ENCODE peak calls at places on chromosomes 13 and 19, in eight cellular contexts. Y, T, D, E, L, Q, O and I are unnamed samples.

GRCh38 chr13:42814868-42815267 is 33.5 kb downstream of the FAM216B start:
- DNase-seq in Y (no peak), T (no peak), D (peak), E (no peak), L (no peak), Q (peak), O (no peak), I (no peak)

GRCh38 chr19:1026189-1027019 is at the start of gene CNN2:
- DNase-seq in Y (peak), T (no peak), D (peak), E (peak), L (peak), Q (peak), O (peak), I (peak)

GRCh38 chr13:109668433-109669233 is 117.8 kb downstream of the IRS2 start:
- DNase-seq in Y (no peak), T (no peak), D (no peak), E (peak), L (no peak), Q (no peak), O (no peak), I (no peak)

GRCh38 chr13:48222358-48223015 is 10.5 kb upstream of the ITM2B start:
- DNase-seq in Y (peak), T (no peak), D (no peak), E (no peak), L (peak), Q (peak), O (no peak), I (peak)

GRCh38 chr13:99220199-99220931 is 19.7 kb downstream of the UBAC2 start:
- DNase-seq in Y (no peak), T (no peak), D (no peak), E (no peak), L (no peak), Q (no peak), O (no peak), I (no peak)

GRCh38 chr13:70604448-70604847 is 496.2 kb upstream of the KLHL1 start:
- DNase-seq in Y (no peak), T (no peak), D (no peak), E (no peak), L (no peak), Q (no peak), O (peak), I (no peak)

GRCh38 chr19:10289167-10289835 is 451 bp upstream of the ICAM5 start:
- DNase-seq in Y (peak), T (no peak), D (no peak), E (no peak), L (peak), Q (peak), O (peak), I (peak)

GRCh38 chr19:56132316-56132822 is 8.7 kb upstream of the ZNF444 start:
- DNase-seq in Y (no peak), T (no peak), D (peak), E (no peak), L (no peak), Q (peak), O (peak), I (peak)

GRCh38 chr19:30214651-30215051 is 157.5 kb upstream of the ZNF536 start:
- DNase-seq in Y (no peak), T (no peak), D (no peak), E (no peak), L (no peak), Q (no peak), O (no peak), I (no peak)

GRCh38 chr13:34066344-34066743 is 248.4 kb downstream of the RFC3 start:
- DNase-seq in Y (no peak), T (no peak), D (no peak), E (no peak), L (no peak), Q (no peak), O (no peak), I (no peak)

GRCh38 chr13:51769455-51770127 is 34.4 kb downstream of the DHRS12 start:
- DNase-seq in Y (peak), T (no peak), D (no peak), E (no peak), L (no peak), Q (peak), O (no peak), I (no peak)

GRCh38 chr13:104782741-104783140 is 1716.5 kb upstream of the SLC10A2 start:
- DNase-seq in Y (no peak), T (no peak), D (no peak), E (no peak), L (no peak), Q (no peak), O (no peak), I (no peak)

GRCh38 chr13:39129253-39129652 is 91.0 kb downstream of the NHLRC3 start:
- DNase-seq in Y (no peak), T (no peak), D (no peak), E (no peak), L (no peak), Q (no peak), O (no peak), I (no peak)

GRCh38 chr19:8575467-8575997 is 1.7 kb downstream of the MYO1F start:
- DNase-seq in Y (no peak), T (no peak), D (peak), E (no peak), L (peak), Q (peak), O (no peak), I (no peak)

GRCh38 chr19:53432088-53432661 is 391 bp downstream of the ZNF761 start:
- DNase-seq in Y (peak), T (no peak), D (peak), E (peak), L (peak), Q (peak), O (peak), I (peak)

GRCh38 chr13:111623743-111624505 is 303.5 kb downstream of the TEX29 start:
- DNase-seq in Y (no peak), T (no peak), D (no peak), E (no peak), L (no peak), Q (no peak), O (no peak), I (no peak)

GRCh38 chr13:110319774-110320509 is 12.9 kb downstream of the COL4A2 start:
- DNase-seq in Y (no peak), T (no peak), D (peak), E (no peak), L (no peak), Q (peak), O (no peak), I (peak)

GRCh38 chr13:109717686-109718085 is 68.7 kb downstream of the IRS2 start:
- DNase-seq in Y (no peak), T (no peak), D (no peak), E (no peak), L (no peak), Q (no peak), O (no peak), I (no peak)

GRCh38 chr13:59493436-59493965 is 670.2 kb downstream of the DIAPH3 start:
- DNase-seq in Y (no peak), T (no peak), D (no peak), E (no peak), L (no peak), Q (peak), O (no peak), I (no peak)

GRCh38 chr19:45505151-45505995 is 1.9 kb upstream of the VASP start:
- DNase-seq in Y (no peak), T (no peak), D (peak), E (no peak), L (no peak), Q (peak), O (no peak), I (no peak)

GRCh38 chr13:80342541-80343371 is 1.8 kb upstream of the SPRY2 start:
- DNase-seq in Y (peak), T (no peak), D (peak), E (peak), L (peak), Q (peak), O (peak), I (peak)
- TF ChIP-seq CTCF in Y (peak), T (peak), D (peak), E (peak), L (peak), Q (peak), O (peak), I (peak)

DNA sequence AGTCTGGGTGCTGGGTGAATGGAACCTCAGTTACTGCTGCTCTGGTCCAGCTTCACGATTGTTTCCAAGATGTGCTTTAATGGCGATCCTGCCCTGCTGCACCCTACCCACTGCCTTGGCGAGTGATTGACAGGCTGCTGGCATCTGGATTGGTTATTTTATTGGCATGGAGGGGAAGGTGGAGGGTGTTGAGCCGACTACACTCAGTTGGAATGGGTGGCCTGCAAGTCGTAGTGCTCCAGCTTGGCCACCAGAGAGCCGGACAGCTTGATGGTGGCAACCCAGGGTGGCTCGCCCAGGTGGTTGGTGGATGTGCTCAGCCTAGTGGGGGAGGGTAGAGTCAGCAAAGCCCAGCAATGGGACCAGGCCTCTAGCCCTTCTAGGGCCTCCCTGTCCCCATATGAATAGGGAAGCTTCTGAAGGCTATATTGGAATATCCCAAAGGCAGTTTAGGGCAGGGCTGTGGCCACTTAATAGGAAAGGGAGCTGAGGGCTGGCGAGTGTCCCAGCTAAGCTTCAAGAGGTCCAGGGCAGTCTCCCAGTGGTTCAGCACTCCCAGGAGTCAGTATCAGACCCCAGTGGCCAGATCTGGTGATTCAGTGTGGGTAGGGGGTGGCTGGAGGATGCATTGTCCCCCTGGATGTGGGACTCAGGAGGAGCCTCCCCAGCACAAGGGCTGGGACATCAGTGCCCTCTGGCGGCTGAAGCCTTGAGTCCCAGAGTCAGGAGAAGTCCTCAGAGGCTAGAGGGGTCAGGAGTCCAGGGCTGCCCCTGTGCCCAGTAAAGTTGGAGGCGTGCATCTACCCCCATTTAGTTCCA is 3.4 kb downstream of the GGN start:
- DNase-seq in Y (no peak), T (no peak), D (peak), E (no peak), L (no peak), Q (peak), O (peak), I (no peak)
- TF ChIP-seq CTCF in Y (no peak), T (no peak), D (peak), E (peak), L (no peak), Q (peak), O (peak), I (no peak)

GRCh38 chr13:27446986-27447583 is 3.3 kb downstream of the MTIF3 start:
- DNase-seq in Y (no peak), T (no peak), D (no peak), E (no peak), L (peak), Q (no peak), O (no peak), I (no peak)

GRCh38 chr13:27449081-27449603 is 1.2 kb downstream of the MTIF3 start:
- DNase-seq in Y (no peak), T (no peak), D (no peak), E (no peak), L (no peak), Q (no peak), O (no peak), I (no peak)

GRCh38 chr13:27450921-27451461 is 627 bp upstream of the MTIF3 start:
- DNase-seq in Y (peak), T (no peak), D (peak), E (no peak), L (peak), Q (peak), O (peak), I (peak)

GRCh38 chr13:27448308-27448707 is 2.1 kb downstream of the MTIF3 start:
- DNase-seq in Y (no peak), T (no peak), D (no peak), E (no peak), L (no peak), Q (no peak), O (no peak), I (no peak)

GRCh38 chr13:27449936-27450828 is at the start of gene MTIF3:
- DNase-seq in Y (peak), T (peak), D (peak), E (peak), L (peak), Q (peak), O (peak), I (peak)
- TF ChIP-seq CTCF in Y (no peak), T (peak), D (peak), E (no peak), L (no peak), Q (peak), O (no peak), I (no peak)

DNA sequence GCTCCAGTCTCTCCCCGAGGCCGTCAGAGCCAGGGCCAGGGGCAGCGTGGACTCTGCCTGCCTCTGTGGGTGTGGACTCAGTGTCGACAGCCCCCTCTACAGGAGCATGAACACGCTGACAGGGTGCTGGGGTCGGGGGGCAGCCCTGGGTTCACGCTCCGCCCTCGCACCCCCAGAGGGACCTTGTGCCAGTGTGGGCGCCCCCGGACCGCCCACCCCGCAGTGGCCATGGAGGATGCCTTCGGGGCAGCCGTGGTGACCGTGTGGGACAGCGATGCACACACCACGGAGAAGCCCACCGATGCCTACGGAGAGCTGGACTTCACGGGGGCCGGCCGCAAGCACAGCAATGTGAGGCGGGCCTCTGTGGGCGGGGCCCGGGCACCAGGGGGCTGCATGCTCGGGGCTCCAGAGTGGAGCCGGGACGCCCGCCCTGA is 8.3 kb downstream of the TRPM4 start:
- DNase-seq in Y (no peak), T (no peak), D (no peak), E (no peak), L (peak), Q (no peak), O (no peak), I (no peak)
- TF ChIP-seq CTCF in Y (no peak), T (no peak), D (no peak), E (no peak), L (no peak), Q (no peak), O (no peak), I (no peak)

DNA sequence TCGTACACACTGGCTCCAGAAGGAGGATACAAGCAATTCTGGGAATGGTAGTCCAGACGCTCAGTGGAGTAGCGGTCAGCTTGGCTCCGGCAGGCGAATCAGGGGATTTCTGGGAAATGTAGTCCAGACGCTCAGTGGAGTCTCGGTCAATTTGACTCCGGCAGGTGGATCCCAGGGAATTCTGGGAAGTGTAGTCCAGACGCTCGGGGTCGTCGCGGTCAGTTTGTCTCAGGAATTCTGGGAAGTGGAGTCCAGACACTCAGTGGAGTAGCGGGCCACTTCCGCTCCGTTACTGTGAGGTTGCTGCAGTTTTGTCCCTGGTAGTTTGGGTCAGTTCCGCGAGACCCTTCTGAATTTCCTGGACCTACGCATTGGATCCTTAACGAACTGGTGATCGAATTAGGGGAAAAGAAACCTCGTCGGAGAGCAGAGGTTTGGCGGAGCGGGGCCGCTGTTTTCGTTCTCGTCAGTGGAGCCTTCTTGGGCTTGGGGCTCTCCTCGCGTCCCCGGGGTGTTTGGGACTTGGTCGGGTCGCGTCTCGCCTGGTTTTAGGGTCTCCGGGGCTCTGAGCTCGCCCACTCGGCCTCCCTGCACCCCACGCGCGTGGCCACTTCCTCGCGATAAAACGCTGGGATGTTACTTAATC is at the start of gene ZNF225:
- DNase-seq in Y (peak), T (peak), D (peak), E (peak), L (peak), Q (peak), O (peak), I (peak)
- TF ChIP-seq CTCF in Y (no peak), T (peak), D (no peak), E (no peak), L (no peak), Q (no peak), O (no peak), I (no peak)

GRCh38 chr13:35824825-35825224 is 306.4 kb downstream of the DCLK1 start:
- DNase-seq in Y (no peak), T (no peak), D (no peak), E (no peak), L (no peak), Q (no peak), O (no peak), I (no peak)

GRCh38 chr13:35824395-35824794 is 306.8 kb downstream of the DCLK1 start:
- DNase-seq in Y (no peak), T (no peak), D (no peak), E (no peak), L (no peak), Q (no peak), O (no peak), I (no peak)

GRCh38 chr13:35822666-35823065 is 308.5 kb downstream of the DCLK1 start:
- DNase-seq in Y (no peak), T (no peak), D (no peak), E (no peak), L (no peak), Q (no peak), O (no peak), I (no peak)

GRCh38 chr13:35830850-35831450 is 300.2 kb downstream of the DCLK1 start:
- DNase-seq in Y (no peak), T (no peak), D (no peak), E (no peak), L (no peak), Q (no peak), O (no peak), I (no peak)

GRCh38 chr13:35826626-35827254 is 304.4 kb downstream of the DCLK1 start:
- DNase-seq in Y (no peak), T (no peak), D (no peak), E (no peak), L (no peak), Q (no peak), O (no peak), I (no peak)
- TF ChIP-seq CTCF in Y (no peak), T (no peak), D (no peak), E (peak), L (no peak), Q (peak), O (peak), I (no peak)

GRCh38 chr13:114143806-114144605 is 11.6 kb upstream of the RASA3 start:
- DNase-seq in Y (peak), T (no peak), D (no peak), E (no peak), L (peak), Q (no peak), O (peak), I (no peak)
- TF ChIP-seq CTCF in Y (no peak), T (no peak), D (no peak), E (peak), L (peak), Q (no peak), O (peak), I (no peak)

GRCh38 chr13:112721198-112722104 is 31.6 kb downstream of the ATP11A start:
- DNase-seq in Y (peak), T (no peak), D (no peak), E (no peak), L (no peak), Q (no peak), O (no peak), I (peak)
- TF ChIP-seq CTCF in Y (no peak), T (no peak), D (no peak), E (no peak), L (no peak), Q (no peak), O (no peak), I (no peak)

GRCh38 chr13:43894438-43894837 is 14.7 kb downstream of the LACC1 start:
- DNase-seq in Y (no peak), T (no peak), D (no peak), E (no peak), L (no peak), Q (no peak), O (no peak), I (no peak)
- TF ChIP-seq CTCF in Y (peak), T (no peak), D (no peak), E (peak), L (no peak), Q (peak), O (peak), I (peak)